ENCODE peak calls at places on chromosomes 16 and 17, in eight cellular contexts. M is NCI-H2081, J is HepG2, C is hippocampal formation, E is EL, R is sciatic nerve, K is retina, Q is RWPE1. L is an unnamed sample.

GRCh38 chr16:58339452-58339938 is 44.7 kb upstream of the PRSS54 start:
- DNase-seq in M (no peak), E (peak), Q (no peak), K (peak), C (no peak), R (no peak), J (peak), L (peak)

GRCh38 chr16:1545044-1545736 is 11.7 kb downstream of the TMEM204 start:
- DNase-seq in M (no peak), J (peak), C (no peak), K (no peak), E (no peak), R (no peak), Q (no peak), L (no peak)

GRCh38 chr16:71883193-71883848 is 661 bp downstream of the ZNF821 start:
- DNase-seq in J (no peak), C (no peak), E (peak), K (peak), Q (peak), R (peak), M (peak), L (no peak)

GRCh38 chr16:16124438-16124837 is 98.9 kb downstream of the ABCC6 start:
- DNase-seq in J (no peak), Q (no peak), E (no peak), C (no peak), M (no peak), R (no peak), K (no peak), L (no peak)

GRCh38 chr17:50209472-50210248 is 8.2 kb upstream of the COL1A1 start:
- DNase-seq in M (no peak), J (no peak), R (peak), C (no peak), K (peak), Q (no peak), E (peak), L (peak)

GRCh38 chr17:19534562-19535149 is 1.0 kb downstream of the SLC47A1 start:
- DNase-seq in E (no peak), R (no peak), C (no peak), M (no peak), J (no peak), Q (no peak), K (peak), L (no peak)

GRCh38 chr16:89318871-89319627 is 101.5 kb downstream of the ZNF778 start:
- DNase-seq in K (no peak), E (no peak), R (no peak), C (no peak), Q (no peak), M (no peak), J (no peak), L (no peak)

GRCh38 chr16:66299349-66299748 is 67.1 kb upstream of the CDH5 start:
- DNase-seq in M (no peak), E (no peak), J (no peak), K (no peak), R (no peak), C (no peak), Q (no peak), L (no peak)

GRCh38 chr16:73572135-73572534 is 524.2 kb upstream of the ZFHX3 start:
- DNase-seq in J (no peak), M (no peak), Q (no peak), K (no peak), E (no peak), R (peak), C (no peak), L (no peak)

GRCh38 chr16:15055141-15056053 is 477 bp downstream of the NTAN1 start:
- DNase-seq in M (no peak), R (peak), C (no peak), E (peak), K (peak), J (peak), Q (peak), L (peak)

GRCh38 chr17:57354669-57355068 is 98.3 kb downstream of the MSI2 start:
- DNase-seq in M (no peak), E (no peak), J (no peak), R (no peak), C (no peak), Q (no peak), K (no peak), L (no peak)

L was measured in hepatic stellate cell.